ENCODE peak calls at places on chromosomes 3 and 15, in four cellular contexts. W is mucosa of gallbladder; B is activated CD4-positive, alpha-beta T cell treated with anti-CD3 and anti-CD28 coated beads for 4 hours; P is NCI-H2107. A is an unnamed sample.

GRCh38 chr3:180403156-180403555 is 198.8 kb upstream of the TTC14 start:
- DNase-seq in W (no peak), B (no peak), P (no peak), A (no peak)

GRCh38 chr3:63864008-63864871 is 573 bp downstream of the ATXN7 start:
- DNase-seq in W (peak; percentile 17), B (peak; percentile 42), P (no peak), A (peak; percentile 56)

GRCh38 chr3:107323723-107324122 is 53.5 kb upstream of the CCDC54 start:
- DNase-seq in W (no peak), B (no peak), P (no peak), A (no peak)

GRCh38 chr15:64137226-64137833 is 14.2 kb upstream of the SNX22 start:
- DNase-seq in W (no peak), B (no peak), P (no peak), A (no peak)

GRCh38 chr15:60340207-60340921 is 57.4 kb downstream of the ANXA2 start:
- DNase-seq in W (no peak), B (no peak), P (no peak), A (no peak)

GRCh38 chr3:99960123-99960878 is 142.6 kb downstream of the CMSS1 start:
- DNase-seq in W (no peak), B (no peak), P (no peak), A (no peak)

GRCh38 chr3:71191031-71191482 is 392.5 kb downstream of the FOXP1 start:
- DNase-seq in W (no peak), B (no peak), P (no peak), A (no peak)

GRCh38 chr3:182789371-182789770 is 3.9 kb upstream of the ATP11B start:
- DNase-seq in W (no peak), B (no peak), P (no peak), A (no peak)

GRCh38 chr15:40103124-40103858 is 5.4 kb downstream of the BMF start:
- DNase-seq in W (peak; percentile 91), B (no peak), P (peak; percentile 48), A (no peak)

GRCh38 chr3:2741520-2741919 is 368.7 kb downstream of the IL5RA start:
- DNase-seq in W (no peak), B (no peak), P (no peak), A (no peak)

GRCh38 chr3:59268170-59268569 is 218.3 kb upstream of the CFAP20DC start:
- DNase-seq in W (no peak), B (no peak), P (no peak), A (no peak)

GRCh38 chr3:9153763-9154601 is 95.5 kb downstream of the SRGAP3 start:
- DNase-seq in W (peak; percentile 29), B (no peak), P (no peak), A (no peak)

GRCh38 chr15:68383161-68384074 is 48.5 kb downstream of the ITGA11 start:
- DNase-seq in W (peak; percentile 27), B (peak; percentile 49), P (no peak), A (peak; percentile 69)

GRCh38 chr3:124202754-124203153 is 210.8 kb upstream of the ROPN1 start:
- DNase-seq in W (peak; percentile 47), B (no peak), P (no peak), A (no peak)

GRCh38 chr3:3631114-3631513 is 168.1 kb upstream of the LRRN1 start:
- DNase-seq in W (no peak), B (no peak), P (no peak), A (no peak)

A was measured in GM12891.